ENCODE peak calls at places on chromosomes 16 and 17, in five cellular contexts. B, F, Q, V and S are unnamed samples.

GRCh38 chr16:55035037-55035436 is 104.4 kb downstream of the IRX5 start:
- DNase-seq in B (no peak), F (peak; percentile 48), Q (peak; percentile 11), V (no peak), S (no peak)

GRCh38 chr17:45739786-45740185 is 44.3 kb upstream of the CRHR1 start:
- DNase-seq in B (no peak), F (no peak), Q (no peak), V (no peak), S (no peak)

GRCh38 chr17:76735006-76735405 is 2.1 kb downstream of the SRSF2 start:
- DNase-seq in B (no peak), F (no peak), Q (no peak), V (no peak), S (no peak)

GRCh38 chr17:164536-165235 is 16.8 kb downstream of the DOC2B start:
- DNase-seq in B (peak; percentile 66), F (peak; percentile 30), Q (peak; percentile 38), V (peak; percentile 23), S (peak; percentile 79)

GRCh38 chr16:783404-784161 is 4.6 kb downstream of the RPUSD1 start:
- DNase-seq in B (no peak), F (no peak), Q (no peak), V (no peak), S (no peak)

GRCh38 chr16:28298511-28298878 is 6.2 kb downstream of the SBK1 start:
- DNase-seq in B (no peak), F (no peak), Q (no peak), V (no peak), S (no peak)

GRCh38 chr16:30893082-30893743 is 664 bp downstream of the BCL7C start:
- DNase-seq in B (peak; percentile 10), F (peak; percentile 37), Q (no peak), V (no peak), S (no peak)

GRCh38 chr17:80084773-80085172 is 16.6 kb upstream of the GAA start:
- DNase-seq in B (no peak), F (no peak), Q (no peak), V (no peak), S (no peak)

GRCh38 chr17:27244481-27245223 is 49.3 kb upstream of the WSB1 start:
- DNase-seq in B (no peak), F (no peak), Q (no peak), V (no peak), S (peak; percentile 77)

GRCh38 chr17:80262291-80262690 is 1.6 kb downstream of the RNF213 start:
- DNase-seq in B (no peak), F (no peak), Q (no peak), V (no peak), S (no peak)

GRCh38 chr17:68344701-68345136 is 53.4 kb downstream of the ARSG start:
- DNase-seq in B (no peak), F (peak; percentile 37), Q (no peak), V (peak; percentile 30), S (no peak)

GRCh38 chr17:57086069-57086930 is 1.3 kb downstream of the AKAP1 start:
- DNase-seq in B (no peak), F (peak; percentile 19), Q (peak; percentile 33), V (no peak), S (peak; percentile 47)

GRCh38 chr17:32944248-32945020 is 16.5 kb downstream of the TMEM98 start:
- DNase-seq in B (no peak), F (no peak), Q (no peak), V (no peak), S (no peak)

GRCh38 chr17:47789611-47790520 is 31.7 kb downstream of the OSBPL7 start:
- DNase-seq in B (peak; percentile 35), F (peak; percentile 73), Q (peak; percentile 74), V (peak; percentile 23), S (peak; percentile 48)

GRCh38 chr17:64067642-64068041 is 47.2 kb upstream of the ICAM2 start:
- DNase-seq in B (no peak), F (no peak), Q (no peak), V (no peak), S (no peak)

GRCh38 chr17:76544123-76544915 is 4.5 kb downstream of the PRCD start:
- DNase-seq in B (peak; percentile 78), F (no peak), Q (no peak), V (no peak), S (peak; percentile 73)

GRCh38 chr17:62179525-62180161 is 114.6 kb upstream of the MED13 start:
- DNase-seq in B (no peak), F (no peak), Q (no peak), V (no peak), S (no peak)

GRCh38 chr17:47119746-47120520 is 69.2 kb downstream of the CDC27 start:
- DNase-seq in B (no peak), F (no peak), Q (no peak), V (no peak), S (no peak)

GRCh38 chr17:39618252-39618913 is 8.4 kb upstream of the PPP1R1B start:
- DNase-seq in B (no peak), F (no peak), Q (no peak), V (no peak), S (no peak)

GRCh38 chr17:12320286-12320685 is 299.6 kb downstream of the MAP2K4 start:
- DNase-seq in B (no peak), F (no peak), Q (no peak), V (no peak), S (no peak)

GRCh38 chr16:24670623-24671454 is 58.6 kb upstream of the TNRC6A start:
- DNase-seq in B (peak; percentile 81), F (peak; percentile 26), Q (peak; percentile 63), V (no peak), S (peak; percentile 93)

GRCh38 chr17:74429604-74430384 is 2.1 kb upstream of the GPRC5C start:
- DNase-seq in B (no peak), F (no peak), Q (no peak), V (no peak), S (no peak)

GRCh38 chr16:27334874-27335273 is 21.1 kb downstream of the IL4R start:
- DNase-seq in B (no peak), F (no peak), Q (no peak), V (no peak), S (no peak)

GRCh38 chr17:61450641-61451537 is 1.3 kb upstream of the TBX4 start:
- DNase-seq in B (no peak), F (no peak), Q (no peak), V (no peak), S (no peak)

GRCh38 chr16:57999366-57999970 is 1.0 kb downstream of the ZNF319 start:
- DNase-seq in B (no peak), F (peak; percentile 34), Q (no peak), V (no peak), S (no peak)